ENCODE peak calls at places on chromosome 14, in ten cellular contexts. One of them, this sample, is unnamed.
A peak's percentile ranks its signal among the peaks of the same experiment; 100 is the strongest.

GRCh38 chr14:22747769-22748168 is 18.7 kb upstream of the OXA1L start:
- DNase-seq in breast epithelium: no peak
- DNase-seq in transverse colon: no peak
- DNase-seq in HCT116: no peak
- DNase-seq in sigmoid colon: no peak
- DNase-seq in Panc1: no peak
- DNase-seq in H1: no peak
- DNase-seq in SK-N-SH: no peak
- DNase-seq in GM23338: no peak
- DNase-seq in upper lobe of left lung: no peak
- DNase-seq in this sample: no peak

GRCh38 chr14:44453433-44454171 is 53.5 kb downstream of the FSCB start:
- DNase-seq in SK-N-SH: no peak
- DNase-seq in Panc1: no peak
- DNase-seq in breast epithelium: no peak
- DNase-seq in H1: no peak
- DNase-seq in sigmoid colon: no peak
- DNase-seq in upper lobe of left lung: no peak
- DNase-seq in HCT116: no peak
- DNase-seq in GM23338: no peak
- DNase-seq in transverse colon: no peak
- DNase-seq in this sample: no peak

GRCh38 chr14:57866199-57866755 is 385 bp upstream of the SLC35F4 start:
- DNase-seq in transverse colon: no peak
- DNase-seq in breast epithelium: no peak
- DNase-seq in GM23338: peak; percentile 10
- DNase-seq in HCT116: no peak
- DNase-seq in Panc1: no peak
- DNase-seq in SK-N-SH: no peak
- DNase-seq in H1: no peak
- DNase-seq in upper lobe of left lung: no peak
- DNase-seq in sigmoid colon: no peak
- DNase-seq in this sample: no peak

GRCh38 chr14:67240978-67241415 is 238 bp upstream of the PALS1 start:
- DNase-seq in breast epithelium: peak; percentile 95
- DNase-seq in upper lobe of left lung: peak; percentile 97
- DNase-seq in transverse colon: peak; percentile 97
- DNase-seq in GM23338: peak; percentile 97
- DNase-seq in SK-N-SH: peak; percentile 96
- DNase-seq in sigmoid colon: peak; percentile 98
- DNase-seq in Panc1: peak; percentile 72
- DNase-seq in H1: peak; percentile 93
- DNase-seq in HCT116: peak; percentile 90
- DNase-seq in this sample: peak; percentile 98

GRCh38 chr14:42504433-42504832 is 897.8 kb downstream of the LRFN5 start:
- DNase-seq in HCT116: no peak
- DNase-seq in transverse colon: no peak
- DNase-seq in H1: no peak
- DNase-seq in sigmoid colon: no peak
- DNase-seq in SK-N-SH: no peak
- DNase-seq in GM23338: no peak
- DNase-seq in breast epithelium: no peak
- DNase-seq in upper lobe of left lung: no peak
- DNase-seq in Panc1: no peak
- DNase-seq in this sample: no peak

GRCh38 chr14:101962503-101962874 is 1.9 kb upstream of the DYNC1H1 start:
- DNase-seq in Panc1: no peak
- DNase-seq in sigmoid colon: peak; percentile 93
- DNase-seq in GM23338: no peak
- DNase-seq in upper lobe of left lung: peak; percentile 71
- DNase-seq in SK-N-SH: peak; percentile 73
- DNase-seq in transverse colon: peak; percentile 64
- DNase-seq in HCT116: peak; percentile 21
- DNase-seq in breast epithelium: no peak
- DNase-seq in H1: no peak
- DNase-seq in this sample: no peak

GRCh38 chr14:100644784-100645183 is 57.6 kb upstream of the BEGAIN start:
- DNase-seq in transverse colon: no peak
- DNase-seq in SK-N-SH: no peak
- DNase-seq in HCT116: no peak
- DNase-seq in sigmoid colon: no peak
- DNase-seq in upper lobe of left lung: no peak
- DNase-seq in H1: no peak
- DNase-seq in GM23338: no peak
- DNase-seq in breast epithelium: no peak
- DNase-seq in Panc1: no peak
- DNase-seq in this sample: no peak

GRCh38 chr14:58744951-58745350 is 107.2 kb downstream of the DACT1 start:
- DNase-seq in GM23338: no peak
- DNase-seq in breast epithelium: no peak
- DNase-seq in sigmoid colon: no peak
- DNase-seq in H1: no peak
- DNase-seq in transverse colon: no peak
- DNase-seq in Panc1: no peak
- DNase-seq in HCT116: no peak
- DNase-seq in upper lobe of left lung: no peak
- DNase-seq in SK-N-SH: no peak
- DNase-seq in this sample: no peak

GRCh38 chr14:64915797-64916196 is 1.5 kb downstream of the CHURC1 start:
- DNase-seq in HCT116: no peak
- DNase-seq in upper lobe of left lung: peak; percentile 35
- DNase-seq in SK-N-SH: no peak
- DNase-seq in Panc1: no peak
- DNase-seq in GM23338: no peak
- DNase-seq in breast epithelium: no peak
- DNase-seq in sigmoid colon: no peak
- DNase-seq in transverse colon: no peak
- DNase-seq in H1: no peak
- DNase-seq in this sample: no peak

GRCh38 chr14:53174918-53175317 is 21.8 kb upstream of the DDHD1 start:
- DNase-seq in upper lobe of left lung: no peak
- DNase-seq in GM23338: no peak
- DNase-seq in sigmoid colon: no peak
- DNase-seq in transverse colon: no peak
- DNase-seq in breast epithelium: no peak
- DNase-seq in SK-N-SH: peak; percentile 63
- DNase-seq in HCT116: no peak
- DNase-seq in Panc1: no peak
- DNase-seq in H1: peak; percentile 10
- DNase-seq in this sample: no peak

GRCh38 chr14:80313806-80314205 is 102.5 kb upstream of the DIO2 start:
- DNase-seq in sigmoid colon: no peak
- DNase-seq in SK-N-SH: no peak
- DNase-seq in GM23338: no peak
- DNase-seq in transverse colon: no peak
- DNase-seq in Panc1: no peak
- DNase-seq in breast epithelium: no peak
- DNase-seq in upper lobe of left lung: no peak
- DNase-seq in HCT116: no peak
- DNase-seq in H1: no peak
- DNase-seq in this sample: no peak
- TF ChIP-seq CTCF in sigmoid colon: no peak
- TF ChIP-seq CTCF in SK-N-SH: no peak
- TF ChIP-seq CTCF in GM23338: no peak
- TF ChIP-seq CTCF in transverse colon: no peak
- TF ChIP-seq CTCF in Panc1: no peak
- TF ChIP-seq CTCF in breast epithelium: no peak
- TF ChIP-seq CTCF in upper lobe of left lung: no peak
- TF ChIP-seq CTCF in HCT116: no peak
- TF ChIP-seq CTCF in H1: no peak
- TF ChIP-seq CTCF in this sample: no peak

DNA sequence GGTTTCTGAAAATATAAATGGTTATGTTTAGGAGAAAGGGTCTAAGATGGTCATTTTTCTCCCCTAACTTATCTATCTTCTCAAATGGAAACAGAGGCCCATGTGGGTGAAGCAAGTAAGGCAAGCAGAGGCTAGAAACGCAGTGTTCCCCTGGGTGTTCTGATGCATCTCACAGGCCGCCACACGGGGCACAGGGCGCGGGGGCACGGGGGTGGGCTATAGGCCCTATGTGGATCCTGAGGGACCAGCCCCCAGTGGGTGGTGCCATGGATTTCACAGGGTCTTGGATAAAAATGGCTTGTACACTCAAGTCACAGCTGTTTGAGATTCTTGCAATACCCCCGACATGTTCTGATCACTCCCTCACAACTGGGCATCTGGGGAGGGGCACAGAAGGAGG is 17.7 kb downstream of the ACTN1 start:
- DNase-seq in HCT116: no peak
- DNase-seq in sigmoid colon: no peak
- DNase-seq in H1: no peak
- DNase-seq in breast epithelium: no peak
- DNase-seq in Panc1: no peak
- DNase-seq in upper lobe of left lung: no peak
- DNase-seq in transverse colon: no peak
- DNase-seq in GM23338: no peak
- DNase-seq in SK-N-SH: no peak
- DNase-seq in this sample: no peak
- H3K36me3 ChIP-seq in HCT116: no peaks in the 10 kb centered on the region
- H3K36me3 ChIP-seq in sigmoid colon: peaks cover 5% of the 10 kb centered on the region
- H3K36me3 ChIP-seq in H1: peaks cover 8% of the 10 kb centered on the region
- H3K36me3 ChIP-seq in breast epithelium: no peaks in the 10 kb centered on the region
- H3K36me3 ChIP-seq in Panc1: no peaks in the 10 kb centered on the region
- H3K36me3 ChIP-seq in upper lobe of left lung: no peaks in the 10 kb centered on the region
- H3K36me3 ChIP-seq in transverse colon: no peaks in the 10 kb centered on the region
- H3K36me3 ChIP-seq in GM23338: no peaks in the 10 kb centered on the region
- H3K36me3 ChIP-seq in SK-N-SH: peaks cover 37% of the 10 kb centered on the region
- H3K36me3 ChIP-seq in this sample: no peaks in the 10 kb centered on the region

GRCh38 chr14:76376409-76376877 is 506 bp downstream of the ESRRB start:
- DNase-seq in transverse colon: no peak
- DNase-seq in upper lobe of left lung: no peak
- DNase-seq in sigmoid colon: no peak
- DNase-seq in GM23338: no peak
- DNase-seq in HCT116: no peak
- DNase-seq in Panc1: no peak
- DNase-seq in breast epithelium: no peak
- DNase-seq in H1: no peak
- DNase-seq in SK-N-SH: no peak
- DNase-seq in this sample: no peak

GRCh38 chr14:76376878-76377523 is 1.1 kb downstream of the ESRRB start:
- DNase-seq in transverse colon: no peak
- DNase-seq in upper lobe of left lung: no peak
- DNase-seq in Panc1: no peak
- DNase-seq in H1: no peak
- DNase-seq in HCT116: no peak
- DNase-seq in GM23338: no peak
- DNase-seq in SK-N-SH: peak; percentile 40
- DNase-seq in breast epithelium: no peak
- DNase-seq in sigmoid colon: no peak
- DNase-seq in this sample: no peak

GRCh38 chr14:76375484-76375883 is 453 bp upstream of the ESRRB start:
- DNase-seq in upper lobe of left lung: no peak
- DNase-seq in SK-N-SH: no peak
- DNase-seq in H1: no peak
- DNase-seq in transverse colon: no peak
- DNase-seq in HCT116: peak; percentile 12
- DNase-seq in sigmoid colon: no peak
- DNase-seq in Panc1: no peak
- DNase-seq in breast epithelium: no peak
- DNase-seq in GM23338: no peak
- DNase-seq in this sample: no peak

GRCh38 chr14:76377675-76378074 is 1.7 kb downstream of the ESRRB start:
- DNase-seq in transverse colon: no peak
- DNase-seq in sigmoid colon: no peak
- DNase-seq in upper lobe of left lung: no peak
- DNase-seq in Panc1: no peak
- DNase-seq in SK-N-SH: no peak
- DNase-seq in H1: no peak
- DNase-seq in HCT116: no peak
- DNase-seq in breast epithelium: no peak
- DNase-seq in GM23338: peak; percentile 30
- DNase-seq in this sample: no peak

GRCh38 chr14:76376001-76376404 is at the start of gene ESRRB:
- DNase-seq in HCT116: peak; percentile 65
- DNase-seq in transverse colon: no peak
- DNase-seq in SK-N-SH: peak; percentile 54
- DNase-seq in H1: no peak
- DNase-seq in GM23338: peak; percentile 84
- DNase-seq in breast epithelium: no peak
- DNase-seq in Panc1: no peak
- DNase-seq in upper lobe of left lung: no peak
- DNase-seq in sigmoid colon: no peak
- DNase-seq in this sample: no peak
- TF ChIP-seq POLR2AphosphoS5 in HCT116: no peak
- TF ChIP-seq POLR2AphosphoS5 in transverse colon: no peak
- TF ChIP-seq POLR2AphosphoS5 in SK-N-SH: no peak
- TF ChIP-seq POLR2AphosphoS5 in H1: no peak
- TF ChIP-seq POLR2AphosphoS5 in GM23338: no peak
- TF ChIP-seq POLR2AphosphoS5 in breast epithelium: no peak
- TF ChIP-seq POLR2AphosphoS5 in Panc1: no peak
- TF ChIP-seq POLR2AphosphoS5 in upper lobe of left lung: no peak
- TF ChIP-seq POLR2AphosphoS5 in sigmoid colon: no peak
- TF ChIP-seq POLR2AphosphoS5 in this sample: no peak

GRCh38 chr14:35240233-35240632 is 51.9 kb upstream of the PSMA6 start:
- DNase-seq in transverse colon: no peak
- DNase-seq in Panc1: no peak
- DNase-seq in sigmoid colon: no peak
- DNase-seq in GM23338: no peak
- DNase-seq in breast epithelium: no peak
- DNase-seq in SK-N-SH: no peak
- DNase-seq in HCT116: no peak
- DNase-seq in H1: no peak
- DNase-seq in upper lobe of left lung: no peak
- DNase-seq in this sample: no peak

GRCh38 chr14:35247777-35248475 is 44.3 kb upstream of the PSMA6 start:
- DNase-seq in GM23338: no peak
- DNase-seq in transverse colon: no peak
- DNase-seq in upper lobe of left lung: no peak
- DNase-seq in HCT116: no peak
- DNase-seq in breast epithelium: no peak
- DNase-seq in H1: no peak
- DNase-seq in Panc1: no peak
- DNase-seq in SK-N-SH: no peak
- DNase-seq in sigmoid colon: no peak
- DNase-seq in this sample: no peak

GRCh38 chr14:35248476-35248788 is 43.8 kb upstream of the PSMA6 start:
- DNase-seq in H1: no peak
- DNase-seq in breast epithelium: no peak
- DNase-seq in upper lobe of left lung: no peak
- DNase-seq in sigmoid colon: no peak
- DNase-seq in GM23338: no peak
- DNase-seq in SK-N-SH: no peak
- DNase-seq in transverse colon: no peak
- DNase-seq in HCT116: no peak
- DNase-seq in Panc1: no peak
- DNase-seq in this sample: no peak

GRCh38 chr14:35242599-35243311 is 49.4 kb upstream of the PSMA6 start:
- DNase-seq in transverse colon: no peak
- DNase-seq in HCT116: no peak
- DNase-seq in Panc1: no peak
- DNase-seq in sigmoid colon: no peak
- DNase-seq in H1: no peak
- DNase-seq in upper lobe of left lung: no peak
- DNase-seq in GM23338: no peak
- DNase-seq in SK-N-SH: no peak
- DNase-seq in breast epithelium: no peak
- DNase-seq in this sample: no peak

DNA sequence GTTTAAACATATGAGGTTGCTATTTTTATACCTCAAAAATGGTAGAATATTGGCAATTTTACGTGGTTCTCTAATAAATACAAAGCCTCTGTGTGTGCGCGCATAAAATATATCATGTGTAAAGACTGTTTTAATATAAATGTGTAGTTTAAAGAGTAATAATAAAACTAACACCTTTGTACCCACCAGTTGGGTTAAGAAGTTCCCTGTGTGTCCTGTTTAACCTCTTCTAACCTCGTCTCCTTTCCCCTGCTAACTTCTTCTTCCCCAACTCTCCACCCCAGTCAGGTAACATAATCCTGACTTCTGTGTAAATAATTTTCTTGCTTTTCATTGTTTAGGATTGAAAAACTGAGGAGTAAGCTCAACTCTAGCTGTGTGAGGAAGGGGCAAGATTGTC is 47.6 kb upstream of the PSMA6 start:
- DNase-seq in transverse colon: no peak
- DNase-seq in HCT116: no peak
- DNase-seq in GM23338: no peak
- DNase-seq in H1: no peak
- DNase-seq in sigmoid colon: no peak
- DNase-seq in SK-N-SH: no peak
- DNase-seq in upper lobe of left lung: no peak
- DNase-seq in Panc1: no peak
- DNase-seq in breast epithelium: no peak
- DNase-seq in this sample: no peak
- TF ChIP-seq CTCF in transverse colon: no peak
- TF ChIP-seq CTCF in HCT116: no peak
- TF ChIP-seq CTCF in GM23338: no peak
- TF ChIP-seq CTCF in H1: no peak
- TF ChIP-seq CTCF in sigmoid colon: no peak
- TF ChIP-seq CTCF in SK-N-SH: no peak
- TF ChIP-seq CTCF in upper lobe of left lung: no peak
- TF ChIP-seq CTCF in Panc1: no peak
- TF ChIP-seq CTCF in breast epithelium: no peak
- TF ChIP-seq CTCF in this sample: no peak